ENCODE peak calls at places on chromosomes 2 and 18, in nine cellular contexts. V is hepatocyte, I is GM23338, O is GM23248, X is neural progenitor cell, Z is SK-N-SH, M is PC-3, C is HCT116, N is OCI-LY7. R is an unnamed sample.

GRCh38 chr18:11800947-11801346 is 50.3 kb upstream of the CHMP1B start:
- DNase-seq in V (no peak), I (no peak), O (no peak), X (no peak), Z (no peak), M (peak; percentile 72), C (no peak), N (no peak), R (no peak)

GRCh38 chr2:143907801-143908200 is 612.1 kb downstream of the ZEB2 start:
- DNase-seq in V (no peak), I (no peak), O (peak; percentile 48), X (no peak), Z (no peak), M (no peak), C (no peak), N (no peak), R (no peak)

GRCh38 chr18:21439453-21439852 is 161.1 kb downstream of the ESCO1 start:
- DNase-seq in V (peak; percentile 47), I (no peak), O (peak; percentile 95), X (no peak), Z (no peak), M (peak; percentile 56), C (no peak), N (no peak), R (no peak)

GRCh38 chr2:177552414-177553175 is 160.0 kb downstream of the AGPS start:
- DNase-seq in V (peak; percentile 94), I (peak; percentile 96), O (peak; percentile 98), X (peak; percentile 97), Z (peak; percentile 88), M (peak; percentile 82), C (peak; percentile 70), N (peak; percentile 93), R (peak; percentile 92)

GRCh38 chr2:177489719-177490301 is 97.2 kb downstream of the AGPS start:
- DNase-seq in V (peak; percentile 55), I (peak; percentile 68), O (peak; percentile 65), X (peak; percentile 52), Z (peak; percentile 58), M (peak; percentile 56), C (peak; percentile 8), N (peak; percentile 31), R (peak; percentile 21)

GRCh38 chr2:204325468-204325867 is 219.8 kb upstream of the PARD3B start:
- DNase-seq in V (peak; percentile 91), I (peak; percentile 88), O (peak; percentile 82), X (peak; percentile 88), Z (peak; percentile 72), M (peak; percentile 87), C (peak; percentile 62), N (peak; percentile 64), R (peak; percentile 68)

GRCh38 chr2:133489641-133490411 is 78.4 kb downstream of the NCKAP5 start:
- DNase-seq in V (no peak), I (no peak), O (peak; percentile 53), X (no peak), Z (no peak), M (no peak), C (no peak), N (no peak), R (no peak)

GRCh38 chr2:199806179-199806578 is 44.8 kb downstream of the FTCDNL1 start:
- DNase-seq in V (no peak), I (no peak), O (no peak), X (no peak), Z (no peak), M (no peak), C (no peak), N (no peak), R (no peak)

GRCh38 chr2:201414099-201415023 is 36.9 kb downstream of the TRAK2 start:
- DNase-seq in V (no peak), I (no peak), O (peak; percentile 30), X (no peak), Z (no peak), M (no peak), C (no peak), N (peak; percentile 38), R (peak; percentile 45)

GRCh38 chr2:174007010-174007409 is 41.8 kb upstream of the SP3 start:
- DNase-seq in V (no peak), I (no peak), O (no peak), X (no peak), Z (no peak), M (no peak), C (no peak), N (no peak), R (no peak)

GRCh38 chr2:53303012-53303578 is 464.5 kb upstream of the CHAC2 start:
- DNase-seq in V (no peak), I (no peak), O (no peak), X (no peak), Z (no peak), M (no peak), C (no peak), N (no peak), R (no peak)

GRCh38 chr2:630451-631320 is 46.5 kb downstream of the TMEM18 start:
- DNase-seq in V (no peak), I (no peak), O (no peak), X (no peak), Z (no peak), M (no peak), C (no peak), N (no peak), R (no peak)

GRCh38 chr2:128356127-128356526 is 37.5 kb upstream of the HS6ST1 start:
- DNase-seq in V (no peak), I (no peak), O (no peak), X (no peak), Z (no peak), M (no peak), C (no peak), N (no peak), R (no peak)

DNA sequence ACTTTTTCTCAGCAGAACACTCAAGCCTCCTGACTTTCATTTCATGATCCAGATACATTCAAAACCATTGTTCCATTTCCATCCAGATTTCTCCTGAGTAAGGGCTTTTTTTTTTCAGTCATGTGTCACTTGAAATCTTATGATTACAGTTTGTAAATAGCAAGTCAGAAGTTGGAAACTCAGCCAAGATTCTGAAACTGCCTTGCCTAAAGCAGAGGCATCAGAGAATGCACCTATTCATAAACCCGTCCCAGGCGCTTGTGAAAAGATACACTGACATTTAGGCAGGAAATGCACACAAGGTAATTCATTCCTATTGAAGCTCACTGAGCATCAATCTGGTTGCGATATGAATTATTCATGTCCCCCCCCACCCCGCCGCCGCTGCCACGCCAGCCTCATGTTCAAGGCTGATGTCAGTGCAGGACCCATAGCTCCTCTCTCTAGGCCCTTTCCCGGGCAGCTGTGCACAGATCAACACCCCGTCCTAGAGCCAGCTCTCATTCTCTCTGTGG is 30.4 kb upstream of the MGAT4A start:
- DNase-seq in V (no peak), I (peak; percentile 17), O (no peak), X (no peak), Z (no peak), M (peak; percentile 85), C (no peak), N (peak; percentile 72), R (no peak)
- H2AFZ ChIP-seq in V (no peak overlapping the region), I (no peak overlapping the region), O (no peak overlapping the region), X (no peak overlapping the region), Z (no peak overlapping the region), M (peak overlapping the region; percentile 11), C (no peak overlapping the region), N (peak overlapping the region; percentile 69), R (no peak overlapping the region)

DNA sequence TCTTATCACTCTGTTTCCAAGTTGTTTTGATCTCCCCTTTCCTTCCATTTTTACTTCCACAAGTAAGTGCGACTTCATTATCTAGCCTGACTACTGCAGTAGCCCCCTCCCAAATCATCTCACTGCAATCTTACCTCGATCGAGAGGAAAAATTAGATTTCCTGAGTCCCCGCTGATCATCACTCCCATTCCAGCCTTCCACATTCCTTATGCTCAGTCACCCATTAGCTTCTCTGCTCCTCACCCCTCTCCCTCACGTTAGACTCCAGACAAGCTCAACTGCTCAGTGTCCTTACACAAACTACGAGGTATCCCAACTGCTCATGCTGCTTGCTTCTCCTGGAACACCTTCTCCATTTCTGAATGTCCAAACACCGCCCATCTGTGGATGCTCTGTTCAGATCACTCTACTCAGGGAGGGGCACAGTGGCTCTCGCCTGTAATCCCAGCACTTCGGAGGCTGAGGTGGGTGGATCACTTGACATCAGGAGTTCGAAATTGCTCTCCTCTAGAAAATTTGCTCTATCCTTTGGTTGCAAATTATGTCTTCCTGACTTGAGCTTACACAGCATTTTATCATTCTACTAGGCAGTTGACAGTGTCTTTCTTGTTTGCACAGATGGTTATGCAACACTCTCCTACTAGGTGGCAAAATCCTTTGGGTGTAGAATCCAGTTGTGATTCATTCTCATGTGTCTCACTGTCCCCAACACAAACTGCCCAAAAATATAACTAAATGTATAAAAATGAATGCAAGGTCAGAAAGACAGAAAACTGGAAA is 96.5 kb downstream of the INO80D start:
- DNase-seq in V (no peak), I (no peak), O (peak; percentile 15), X (peak; percentile 29), Z (no peak), M (no peak), C (no peak), N (no peak), R (no peak)
- TF ChIP-seq EZH2phosphoT487 in V (no peak), I (no peak), O (no peak), X (no peak), Z (no peak), M (no peak), C (no peak), N (no peak), R (no peak)

DNA sequence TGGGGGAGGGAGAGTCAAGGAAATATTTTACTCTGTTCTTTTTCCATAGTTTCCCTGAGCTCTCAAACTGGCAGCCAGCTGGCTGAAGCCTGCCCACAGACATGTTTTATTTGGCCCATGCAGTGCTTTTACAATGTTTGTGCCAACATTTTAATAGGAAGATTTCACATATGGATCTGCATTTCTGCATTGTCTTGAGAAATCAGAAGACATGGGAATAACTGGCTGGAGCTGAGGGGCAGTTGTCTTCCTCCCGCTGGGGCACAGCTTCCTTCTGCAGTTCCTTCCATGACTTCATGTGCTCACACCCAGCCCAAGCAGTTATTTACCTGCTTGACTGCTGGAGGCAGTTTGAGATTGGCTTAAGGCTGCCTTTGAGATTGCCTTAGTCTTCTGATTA is 74.4 kb downstream of the PLCL1 start:
- DNase-seq in V (no peak), I (peak; percentile 13), O (no peak), X (no peak), Z (no peak), M (no peak), C (no peak), N (no peak), R (no peak)
- H2AFZ ChIP-seq in V (no peak overlapping the region), I (peak overlapping the region; percentile 0), O (no peak overlapping the region), X (no peak overlapping the region), Z (no peak overlapping the region), M (no peak overlapping the region), C (no peak overlapping the region), N (no peak overlapping the region), R (no peak overlapping the region)

GRCh38 chr2:120133572-120134244 is 89.5 kb downstream of the TMEM185B start:
- DNase-seq in V (no peak), I (no peak), O (peak; percentile 9), X (no peak), Z (no peak), M (peak; percentile 24), C (no peak), N (no peak), R (no peak)
- TF ChIP-seq EZH2phosphoT487 in V (no peak), I (no peak), O (no peak), X (no peak), Z (no peak), M (no peak), C (no peak), N (no peak), R (no peak)